ENCODE peak calls at places on chromosomes 13 and 19, in four cellular contexts. One of them, this sample, is unnamed.

GRCh38 chr19:1113986-1114483 is 10.2 kb downstream of the GPX4 start:
- DNase-seq in stimulated activated CD4-positive, alpha-beta T cell treated with anti-CD3 and anti-CD28 coated beads, TNF-alpha, amount 100 ng/mL, for 48 hours: no peak
- DNase-seq in activated CD4-positive, alpha-beta T cell treated with anti-CD3 and anti-CD28 coated beads, Interleukin-2, amount 50 U/mL, for 1 hour: no peak
- DNase-seq in RPMI8226: no peak
- DNase-seq in this sample: no peak

GRCh38 chr19:39641773-39642172 is 13.9 kb upstream of the LGALS16 start:
- DNase-seq in stimulated activated CD4-positive, alpha-beta T cell treated with anti-CD3 and anti-CD28 coated beads, TNF-alpha, amount 100 ng/mL, for 48 hours: no peak
- DNase-seq in activated CD4-positive, alpha-beta T cell treated with anti-CD3 and anti-CD28 coated beads, Interleukin-2, amount 50 U/mL, for 1 hour: no peak
- DNase-seq in RPMI8226: no peak
- DNase-seq in this sample: no peak

GRCh38 chr13:71525004-71525403 is 342.0 kb downstream of the DACH1 start:
- DNase-seq in stimulated activated CD4-positive, alpha-beta T cell treated with anti-CD3 and anti-CD28 coated beads, TNF-alpha, amount 100 ng/mL, for 48 hours: no peak
- DNase-seq in activated CD4-positive, alpha-beta T cell treated with anti-CD3 and anti-CD28 coated beads, Interleukin-2, amount 50 U/mL, for 1 hour: no peak
- DNase-seq in RPMI8226: no peak
- DNase-seq in this sample: no peak

GRCh38 chr19:4376991-4377781 is 23.2 kb downstream of the SH3GL1 start:
- DNase-seq in stimulated activated CD4-positive, alpha-beta T cell treated with anti-CD3 and anti-CD28 coated beads, TNF-alpha, amount 100 ng/mL, for 48 hours: no peak
- DNase-seq in activated CD4-positive, alpha-beta T cell treated with anti-CD3 and anti-CD28 coated beads, Interleukin-2, amount 50 U/mL, for 1 hour: no peak
- DNase-seq in RPMI8226: no peak
- DNase-seq in this sample: no peak

GRCh38 chr19:1855040-1855827 is 7.0 kb upstream of the REXO1 start:
- DNase-seq in stimulated activated CD4-positive, alpha-beta T cell treated with anti-CD3 and anti-CD28 coated beads, TNF-alpha, amount 100 ng/mL, for 48 hours: peak
- DNase-seq in activated CD4-positive, alpha-beta T cell treated with anti-CD3 and anti-CD28 coated beads, Interleukin-2, amount 50 U/mL, for 1 hour: peak
- DNase-seq in RPMI8226: peak
- DNase-seq in this sample: peak

GRCh38 chr19:7004313-7004931 is 16.8 kb downstream of the MBD3L2B start:
- DNase-seq in stimulated activated CD4-positive, alpha-beta T cell treated with anti-CD3 and anti-CD28 coated beads, TNF-alpha, amount 100 ng/mL, for 48 hours: no peak
- DNase-seq in activated CD4-positive, alpha-beta T cell treated with anti-CD3 and anti-CD28 coated beads, Interleukin-2, amount 50 U/mL, for 1 hour: no peak
- DNase-seq in RPMI8226: peak
- DNase-seq in this sample: peak

GRCh38 chr19:16566161-16566560 is 6.1 kb downstream of the SLC35E1 start:
- DNase-seq in stimulated activated CD4-positive, alpha-beta T cell treated with anti-CD3 and anti-CD28 coated beads, TNF-alpha, amount 100 ng/mL, for 48 hours: no peak
- DNase-seq in activated CD4-positive, alpha-beta T cell treated with anti-CD3 and anti-CD28 coated beads, Interleukin-2, amount 50 U/mL, for 1 hour: peak
- DNase-seq in RPMI8226: no peak
- DNase-seq in this sample: no peak

GRCh38 chr19:18401580-18402112 is 4.2 kb upstream of the LRRC25 start:
- DNase-seq in stimulated activated CD4-positive, alpha-beta T cell treated with anti-CD3 and anti-CD28 coated beads, TNF-alpha, amount 100 ng/mL, for 48 hours: no peak
- DNase-seq in activated CD4-positive, alpha-beta T cell treated with anti-CD3 and anti-CD28 coated beads, Interleukin-2, amount 50 U/mL, for 1 hour: no peak
- DNase-seq in RPMI8226: peak
- DNase-seq in this sample: peak

GRCh38 chr13:49421391-49421790 is 22.5 kb downstream of the CAB39L start:
- DNase-seq in stimulated activated CD4-positive, alpha-beta T cell treated with anti-CD3 and anti-CD28 coated beads, TNF-alpha, amount 100 ng/mL, for 48 hours: no peak
- DNase-seq in activated CD4-positive, alpha-beta T cell treated with anti-CD3 and anti-CD28 coated beads, Interleukin-2, amount 50 U/mL, for 1 hour: peak
- DNase-seq in RPMI8226: peak
- DNase-seq in this sample: peak

GRCh38 chr13:87302034-87302433 is 369.1 kb upstream of the SLITRK5 start:
- DNase-seq in stimulated activated CD4-positive, alpha-beta T cell treated with anti-CD3 and anti-CD28 coated beads, TNF-alpha, amount 100 ng/mL, for 48 hours: no peak
- DNase-seq in activated CD4-positive, alpha-beta T cell treated with anti-CD3 and anti-CD28 coated beads, Interleukin-2, amount 50 U/mL, for 1 hour: no peak
- DNase-seq in RPMI8226: no peak
- DNase-seq in this sample: no peak

GRCh38 chr13:31168166-31168565 is 6.5 kb upstream of the HSPH1 start:
- DNase-seq in stimulated activated CD4-positive, alpha-beta T cell treated with anti-CD3 and anti-CD28 coated beads, TNF-alpha, amount 100 ng/mL, for 48 hours: no peak
- DNase-seq in activated CD4-positive, alpha-beta T cell treated with anti-CD3 and anti-CD28 coated beads, Interleukin-2, amount 50 U/mL, for 1 hour: no peak
- DNase-seq in RPMI8226: no peak
- DNase-seq in this sample: no peak

GRCh38 chr19:15249912-15250634 is 17.8 kb upstream of the EPHX3 start:
- DNase-seq in stimulated activated CD4-positive, alpha-beta T cell treated with anti-CD3 and anti-CD28 coated beads, TNF-alpha, amount 100 ng/mL, for 48 hours: no peak
- DNase-seq in activated CD4-positive, alpha-beta T cell treated with anti-CD3 and anti-CD28 coated beads, Interleukin-2, amount 50 U/mL, for 1 hour: no peak
- DNase-seq in RPMI8226: no peak
- DNase-seq in this sample: no peak